ENCODE peak calls at places on chromosome 19, in seven cellular contexts. I, T, E, H, F, P and M are unnamed samples.

GRCh38 chr19:23686622-23687423 is at the start of gene ZNF675:
- DNase-seq in I (peak; percentile 49), T (peak; percentile 60), E (peak; percentile 87), H (peak; percentile 93), F (peak; percentile 67), P (peak; percentile 75), M (peak; percentile 90)

GRCh38 chr19:12695997-12696365 is 450 bp downstream of the FBXW9 start:
- DNase-seq in I (no peak), T (no peak), E (no peak), H (no peak), F (no peak), P (no peak), M (no peak)

GRCh38 chr19:15787611-15788155 is at the start of gene OR10H5:
- DNase-seq in I (no peak), T (no peak), E (no peak), H (no peak), F (no peak), P (no peak), M (no peak)

GRCh38 chr19:8905342-8905741 is 73.2 kb downstream of the MBD3L1 start:
- DNase-seq in I (no peak), T (no peak), E (no peak), H (no peak), F (no peak), P (no peak), M (no peak)

GRCh38 chr19:1416014-1416841 is 8.8 kb downstream of the DAZAP1 start:
- DNase-seq in I (no peak), T (no peak), E (no peak), H (no peak), F (no peak), P (no peak), M (no peak)

GRCh38 chr19:56403261-56403660 is 871 bp upstream of the ZNF583 start:
- DNase-seq in I (no peak), T (no peak), E (no peak), H (no peak), F (no peak), P (no peak), M (no peak)

GRCh38 chr19:29520390-29520789 is 5.4 kb upstream of the VSTM2B start:
- DNase-seq in I (no peak), T (no peak), E (no peak), H (no peak), F (no peak), P (no peak), M (no peak)

GRCh38 chr19:34355201-34355600 is 9.8 kb upstream of the GPI start:
- DNase-seq in I (no peak), T (no peak), E (no peak), H (no peak), F (no peak), P (no peak), M (no peak)

GRCh38 chr19:2270157-2270571 is 11.8 kb downstream of the PEAK3 start:
- DNase-seq in I (no peak), T (no peak), E (peak; percentile 28), H (no peak), F (no peak), P (no peak), M (no peak)

GRCh38 chr19:3547301-3547731 is 8.3 kb downstream of the TEKTIP1 start:
- DNase-seq in I (no peak), T (peak; percentile 40), E (no peak), H (peak; percentile 18), F (no peak), P (no peak), M (no peak)